ENCODE peak calls at places on chromosomes 16 and 17, in five cellular contexts. K is upper lobe of right lung; Z is activated CD8-positive, alpha-beta T cell treated with anti-CD3 and anti-CD28 coated beads for 36 hours; L is heart right ventricle; B is endodermal cell. F is an unnamed sample.

GRCh38 chr17:2711608-2712299 is at the start of gene CLUH:
- DNase-seq in K (peak), Z (peak), L (peak), B (peak), F (peak)

GRCh38 chr17:60134396-60135159 is 15.2 kb upstream of the CA4 start:
- DNase-seq in K (peak), Z (peak), L (no peak), B (peak), F (no peak)

GRCh38 chr17:83080641-83081560 is 1.5 kb downstream of the METRNL start:
- DNase-seq in K (peak), Z (peak), L (no peak), B (peak), F (peak)

GRCh38 chr17:63356275-63356905 is 89.7 kb downstream of the CYB561 start:
- DNase-seq in K (no peak), Z (no peak), L (no peak), B (no peak), F (no peak)

GRCh38 chr16:9854665-9855064 is 327.6 kb downstream of the GRIN2A start:
- DNase-seq in K (no peak), Z (no peak), L (peak), B (no peak), F (no peak)

GRCh38 chr16:15677447-15677846 is 27.4 kb downstream of the NDE1 start:
- DNase-seq in K (no peak), Z (no peak), L (no peak), B (no peak), F (no peak)

GRCh38 chr17:44556114-44556853 is 1.0 kb upstream of the FZD2 start:
- DNase-seq in K (no peak), Z (peak), L (peak), B (peak), F (peak)

GRCh38 chr17:27873746-27874145 is 19.4 kb downstream of the LYRM9 start:
- DNase-seq in K (no peak), Z (no peak), L (no peak), B (no peak), F (no peak)

GRCh38 chr17:73803867-73804539 is 159.8 kb upstream of the SDK2 start:
- DNase-seq in K (no peak), Z (no peak), L (no peak), B (peak), F (no peak)

GRCh38 chr17:1562178-1562643 is 381 bp downstream of the PITPNA start:
- DNase-seq in K (peak), Z (no peak), L (peak), B (peak), F (peak)

GRCh38 chr17:37478187-37478586 is 11.5 kb upstream of the DUSP14 start:
- DNase-seq in K (no peak), Z (no peak), L (peak), B (no peak), F (no peak)

GRCh38 chr16:64440421-64440831 is 681.4 kb downstream of the CDH11 start:
- DNase-seq in K (no peak), Z (no peak), L (no peak), B (no peak), F (no peak)

GRCh38 chr16:24815052-24815451 is 30.7 kb upstream of the SLC5A11 start:
- DNase-seq in K (no peak), Z (no peak), L (no peak), B (no peak), F (no peak)

GRCh38 chr17:80264793-80265075 is 4.1 kb downstream of the RNF213 start:
- DNase-seq in K (no peak), Z (no peak), L (no peak), B (peak), F (no peak)

GRCh38 chr16:83713597-83713996 is 94.2 kb upstream of the HSBP1 start:
- DNase-seq in K (no peak), Z (no peak), L (no peak), B (peak), F (no peak)

GRCh38 chr16:57721356-57721755 is 14.2 kb upstream of the KATNB1 start:
- DNase-seq in K (no peak), Z (no peak), L (no peak), B (no peak), F (no peak)

GRCh38 chr16:57724541-57724940 is 11.0 kb upstream of the KATNB1 start:
- DNase-seq in K (no peak), Z (no peak), L (no peak), B (no peak), F (no peak)

GRCh38 chr16:57722651-57723050 is 12.9 kb upstream of the KATNB1 start:
- DNase-seq in K (no peak), Z (no peak), L (no peak), B (no peak), F (no peak)

GRCh38 chr16:57721765-57722499 is 13.6 kb upstream of the KATNB1 start:
- DNase-seq in K (no peak), Z (no peak), L (no peak), B (peak), F (no peak)

DNA sequence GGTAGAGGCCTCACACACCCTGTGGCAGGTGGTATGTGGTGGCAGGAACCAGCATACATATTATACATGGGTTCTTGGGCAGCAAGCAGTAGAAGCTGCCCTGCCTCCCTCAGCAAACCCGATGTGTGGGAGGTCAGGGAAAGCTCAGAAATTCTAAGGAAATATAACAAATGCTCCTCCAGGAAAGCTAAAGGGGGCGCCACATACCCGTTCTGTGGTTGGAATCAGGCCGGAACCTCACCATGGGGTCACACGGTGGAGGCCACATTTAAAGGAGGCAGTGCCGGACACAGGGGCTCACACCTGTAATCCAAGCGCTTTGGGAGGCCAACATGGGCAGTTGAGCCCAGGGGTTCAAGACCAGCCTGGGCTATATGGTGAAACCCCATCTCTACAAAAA is 12.4 kb upstream of the KATNB1 start:
- DNase-seq in K (no peak), Z (no peak), L (no peak), B (peak), F (no peak)
- TF ChIP-seq CTCF in K (no peak), Z (no peak), L (no peak), B (peak), F (no peak)

GRCh38 chr17:39668141-39668924 is at the start of gene PNMT:
- DNase-seq in K (peak), Z (peak), L (peak), B (peak), F (peak)
- TF ChIP-seq CTCF in K (peak), Z (peak), L (peak), B (peak), F (peak)

DNA sequence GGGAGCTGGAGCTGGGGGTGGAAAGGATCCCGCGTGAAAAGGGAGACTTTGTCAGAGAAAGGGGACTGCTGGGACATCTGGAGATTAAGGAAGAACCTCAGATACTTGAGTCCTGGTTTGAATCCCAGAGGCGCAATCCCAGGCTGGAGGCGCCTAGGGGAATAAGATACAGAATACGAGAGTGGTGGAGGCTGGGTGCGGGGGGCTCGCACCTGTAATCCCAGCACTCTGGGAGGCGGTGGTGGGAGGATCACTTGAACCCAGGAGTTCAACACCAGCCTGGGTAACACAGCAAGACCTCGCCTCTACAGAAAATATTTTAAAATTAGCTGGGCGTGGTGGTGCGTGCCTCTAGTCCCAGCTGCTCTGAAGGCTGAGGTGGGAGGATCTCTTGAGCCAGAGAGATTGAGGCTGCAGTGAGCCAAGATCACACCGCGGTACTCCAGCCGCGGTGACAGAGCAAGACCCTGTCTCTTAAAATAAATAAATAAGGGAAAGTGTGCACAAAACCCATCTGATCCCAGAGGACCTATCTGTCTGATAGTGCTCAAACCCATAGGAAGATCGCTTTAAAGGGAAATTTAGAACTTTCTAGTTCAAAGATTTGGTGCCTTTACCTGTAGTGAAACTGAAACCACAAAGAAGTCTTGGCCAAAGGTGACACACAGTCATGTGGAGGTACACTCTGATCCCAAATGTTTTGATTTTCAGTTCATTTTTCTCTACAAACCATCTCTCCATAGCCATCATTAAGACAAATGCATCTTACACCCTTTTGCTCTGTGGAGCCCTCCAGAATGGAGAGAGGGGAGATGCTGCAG is 625 bp upstream of the SCRN2 start:
- DNase-seq in K (no peak), Z (no peak), L (no peak), B (no peak), F (no peak)
- TF ChIP-seq CTCF in K (peak), Z (peak), L (no peak), B (no peak), F (no peak)

GRCh38 chr16:87350031-87350430 is 32.8 kb upstream of the C16orf95 start:
- DNase-seq in K (no peak), Z (no peak), L (peak), B (no peak), F (no peak)

GRCh38 chr16:87348616-87349157 is 31.5 kb upstream of the C16orf95 start:
- DNase-seq in K (no peak), Z (no peak), L (peak), B (no peak), F (no peak)

GRCh38 chr16:87345721-87346424 is 28.7 kb upstream of the C16orf95 start:
- DNase-seq in K (no peak), Z (no peak), L (peak), B (no peak), F (no peak)

GRCh38 chr16:87346517-87347060 is 29.4 kb upstream of the C16orf95 start:
- DNase-seq in K (no peak), Z (no peak), L (no peak), B (no peak), F (no peak)

GRCh38 chr16:87347932-87348615 is 30.9 kb upstream of the C16orf95 start:
- DNase-seq in K (no peak), Z (no peak), L (peak), B (no peak), F (no peak)
- TF ChIP-seq CTCF in K (no peak), Z (no peak), L (no peak), B (peak), F (no peak)

GRCh38 chr16:30722443-30722842 is 23.5 kb downstream of the SRCAP start:
- DNase-seq in K (no peak), Z (no peak), L (no peak), B (no peak), F (no peak)
- TF ChIP-seq CTCF in K (peak), Z (no peak), L (peak), B (peak), F (peak)

GRCh38 chr16:87235810-87236515 is 81.2 kb downstream of the C16orf95 start:
- DNase-seq in K (no peak), Z (peak), L (no peak), B (peak), F (no peak)

GRCh38 chr16:87231911-87232310 is 85.3 kb downstream of the C16orf95 start:
- DNase-seq in K (no peak), Z (no peak), L (no peak), B (no peak), F (no peak)

GRCh38 chr16:87234601-87235000 is 82.6 kb downstream of the C16orf95 start:
- DNase-seq in K (no peak), Z (no peak), L (no peak), B (peak), F (no peak)

GRCh38 chr16:87231295-87231694 is 85.9 kb downstream of the C16orf95 start:
- DNase-seq in K (no peak), Z (no peak), L (no peak), B (no peak), F (no peak)

DNA sequence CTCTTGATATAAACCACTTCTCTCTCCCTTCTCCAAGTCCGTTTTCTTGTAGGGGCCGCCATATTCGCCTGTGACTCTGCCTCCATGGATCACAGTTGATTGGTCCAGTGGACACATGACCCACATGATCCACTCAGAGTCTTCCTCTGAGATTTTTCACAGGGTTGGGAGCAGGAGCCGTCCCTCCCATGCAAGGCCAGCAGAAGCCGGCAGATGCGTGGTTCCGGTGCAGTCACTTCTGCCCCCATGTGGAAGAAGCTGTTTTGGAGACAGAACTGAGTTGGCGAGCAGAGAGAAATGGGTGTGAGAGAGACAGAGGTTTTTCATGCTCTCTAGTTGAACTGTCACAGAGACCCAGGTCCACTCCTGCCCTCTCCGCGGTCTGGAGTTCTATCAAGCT is 83.3 kb downstream of the C16orf95 start:
- DNase-seq in K (no peak), Z (no peak), L (no peak), B (peak), F (no peak)
- TF ChIP-seq CTCF in K (no peak), Z (no peak), L (no peak), B (peak), F (no peak)